ENCODE peak calls at places on chromosomes 1 and 21, in seven cellular contexts. One of them, this sample, is unnamed.

GRCh38 chr1:147591993-147592392 is 50.7 kb downstream of the BCL9 start:
- DNase-seq in neural progenitor cell: no peak
- DNase-seq in DND-41: no peak
- DNase-seq in activated naive CD8-positive, alpha-beta T cell treated with anti-CD3 and anti-CD28 coated beads, Interleukin-2, amount 10 ng/mL, durations not matched to agents 7 days and 5 days: no peak
- DNase-seq in EH: no peak
- DNase-seq in right cardiac atrium: no peak
- DNase-seq in endothelial cell: no peak
- DNase-seq in this sample: no peak

GRCh38 chr1:25064465-25065238 is 134.6 kb upstream of the RUNX3 start:
- DNase-seq in neural progenitor cell: no peak
- DNase-seq in DND-41: no peak
- DNase-seq in activated naive CD8-positive, alpha-beta T cell treated with anti-CD3 and anti-CD28 coated beads, Interleukin-2, amount 10 ng/mL, durations not matched to agents 7 days and 5 days: no peak
- DNase-seq in EH: no peak
- DNase-seq in right cardiac atrium: no peak
- DNase-seq in endothelial cell: no peak
- DNase-seq in this sample: no peak

GRCh38 chr1:152968248-152968647 is 2.2 kb upstream of the SPRR4 start:
- DNase-seq in neural progenitor cell: no peak
- DNase-seq in DND-41: no peak
- DNase-seq in activated naive CD8-positive, alpha-beta T cell treated with anti-CD3 and anti-CD28 coated beads, Interleukin-2, amount 10 ng/mL, durations not matched to agents 7 days and 5 days: no peak
- DNase-seq in EH: no peak
- DNase-seq in right cardiac atrium: no peak
- DNase-seq in endothelial cell: no peak
- DNase-seq in this sample: no peak

GRCh38 chr1:25204797-25205441 is 27.4 kb downstream of the SYF2 start:
- DNase-seq in neural progenitor cell: peak; percentile 70
- DNase-seq in DND-41: peak; percentile 16
- DNase-seq in activated naive CD8-positive, alpha-beta T cell treated with anti-CD3 and anti-CD28 coated beads, Interleukin-2, amount 10 ng/mL, durations not matched to agents 7 days and 5 days: peak; percentile 6
- DNase-seq in EH: peak; percentile 87
- DNase-seq in right cardiac atrium: no peak
- DNase-seq in endothelial cell: no peak
- DNase-seq in this sample: peak; percentile 66

GRCh38 chr1:99218999-99219398 is 45.3 kb upstream of the PLPPR4 start:
- DNase-seq in neural progenitor cell: no peak
- DNase-seq in DND-41: no peak
- DNase-seq in activated naive CD8-positive, alpha-beta T cell treated with anti-CD3 and anti-CD28 coated beads, Interleukin-2, amount 10 ng/mL, durations not matched to agents 7 days and 5 days: no peak
- DNase-seq in EH: no peak
- DNase-seq in right cardiac atrium: no peak
- DNase-seq in endothelial cell: no peak
- DNase-seq in this sample: no peak

GRCh38 chr1:147273409-147274307 is 31.2 kb downstream of the CHD1L start:
- DNase-seq in neural progenitor cell: peak; percentile 68
- DNase-seq in DND-41: peak; percentile 38
- DNase-seq in activated naive CD8-positive, alpha-beta T cell treated with anti-CD3 and anti-CD28 coated beads, Interleukin-2, amount 10 ng/mL, durations not matched to agents 7 days and 5 days: no peak
- DNase-seq in EH: peak; percentile 85
- DNase-seq in right cardiac atrium: no peak
- DNase-seq in endothelial cell: peak; percentile 17
- DNase-seq in this sample: peak; percentile 71

GRCh38 chr21:46621457-46622182 is 13.9 kb upstream of the PRMT2 start:
- DNase-seq in neural progenitor cell: peak; percentile 18
- DNase-seq in DND-41: no peak
- DNase-seq in activated naive CD8-positive, alpha-beta T cell treated with anti-CD3 and anti-CD28 coated beads, Interleukin-2, amount 10 ng/mL, durations not matched to agents 7 days and 5 days: no peak
- DNase-seq in EH: no peak
- DNase-seq in right cardiac atrium: no peak
- DNase-seq in endothelial cell: no peak
- DNase-seq in this sample: no peak

GRCh38 chr1:63537940-63538339 is 14.6 kb downstream of the EFCAB7 start:
- DNase-seq in neural progenitor cell: no peak
- DNase-seq in DND-41: no peak
- DNase-seq in activated naive CD8-positive, alpha-beta T cell treated with anti-CD3 and anti-CD28 coated beads, Interleukin-2, amount 10 ng/mL, durations not matched to agents 7 days and 5 days: no peak
- DNase-seq in EH: peak; percentile 9
- DNase-seq in right cardiac atrium: no peak
- DNase-seq in endothelial cell: no peak
- DNase-seq in this sample: no peak

GRCh38 chr1:203274603-203275381 is 30.5 kb upstream of the BTG2 start:
- DNase-seq in neural progenitor cell: no peak
- DNase-seq in DND-41: no peak
- DNase-seq in activated naive CD8-positive, alpha-beta T cell treated with anti-CD3 and anti-CD28 coated beads, Interleukin-2, amount 10 ng/mL, durations not matched to agents 7 days and 5 days: no peak
- DNase-seq in EH: no peak
- DNase-seq in right cardiac atrium: peak; percentile 57
- DNase-seq in endothelial cell: no peak
- DNase-seq in this sample: no peak

GRCh38 chr1:98278055-98278454 is 357.2 kb upstream of the DPYD start:
- DNase-seq in neural progenitor cell: peak; percentile 54
- DNase-seq in DND-41: no peak
- DNase-seq in activated naive CD8-positive, alpha-beta T cell treated with anti-CD3 and anti-CD28 coated beads, Interleukin-2, amount 10 ng/mL, durations not matched to agents 7 days and 5 days: no peak
- DNase-seq in EH: no peak
- DNase-seq in right cardiac atrium: no peak
- DNase-seq in endothelial cell: no peak
- DNase-seq in this sample: no peak

GRCh38 chr1:56550132-56550531 is 29.2 kb downstream of the PLPP3 start:
- DNase-seq in neural progenitor cell: peak; percentile 60
- DNase-seq in DND-41: no peak
- DNase-seq in activated naive CD8-positive, alpha-beta T cell treated with anti-CD3 and anti-CD28 coated beads, Interleukin-2, amount 10 ng/mL, durations not matched to agents 7 days and 5 days: no peak
- DNase-seq in EH: no peak
- DNase-seq in right cardiac atrium: no peak
- DNase-seq in endothelial cell: no peak
- DNase-seq in this sample: peak; percentile 73

GRCh38 chr1:96944743-96945142 is 223.2 kb downstream of the PTBP2 start:
- DNase-seq in neural progenitor cell: no peak
- DNase-seq in DND-41: no peak
- DNase-seq in activated naive CD8-positive, alpha-beta T cell treated with anti-CD3 and anti-CD28 coated beads, Interleukin-2, amount 10 ng/mL, durations not matched to agents 7 days and 5 days: no peak
- DNase-seq in EH: no peak
- DNase-seq in right cardiac atrium: no peak
- DNase-seq in endothelial cell: no peak
- DNase-seq in this sample: no peak

GRCh38 chr1:9439074-9439761 is 100.0 kb upstream of the SLC25A33 start:
- DNase-seq in neural progenitor cell: no peak
- DNase-seq in DND-41: no peak
- DNase-seq in activated naive CD8-positive, alpha-beta T cell treated with anti-CD3 and anti-CD28 coated beads, Interleukin-2, amount 10 ng/mL, durations not matched to agents 7 days and 5 days: no peak
- DNase-seq in EH: no peak
- DNase-seq in right cardiac atrium: no peak
- DNase-seq in endothelial cell: no peak
- DNase-seq in this sample: no peak

GRCh38 chr1:11594222-11594621 is 60.0 kb downstream of the FBXO2 start:
- DNase-seq in neural progenitor cell: peak; percentile 74
- DNase-seq in DND-41: no peak
- DNase-seq in activated naive CD8-positive, alpha-beta T cell treated with anti-CD3 and anti-CD28 coated beads, Interleukin-2, amount 10 ng/mL, durations not matched to agents 7 days and 5 days: no peak
- DNase-seq in EH: peak; percentile 61
- DNase-seq in right cardiac atrium: no peak
- DNase-seq in endothelial cell: peak; percentile 64
- DNase-seq in this sample: peak; percentile 77

GRCh38 chr21:42992943-42993712 is 18.8 kb downstream of the PKNOX1 start:
- DNase-seq in neural progenitor cell: no peak
- DNase-seq in DND-41: no peak
- DNase-seq in activated naive CD8-positive, alpha-beta T cell treated with anti-CD3 and anti-CD28 coated beads, Interleukin-2, amount 10 ng/mL, durations not matched to agents 7 days and 5 days: no peak
- DNase-seq in EH: no peak
- DNase-seq in right cardiac atrium: no peak
- DNase-seq in endothelial cell: no peak
- DNase-seq in this sample: no peak

GRCh38 chr1:154759196-154759595 is 110.9 kb downstream of the KCNN3 start:
- DNase-seq in neural progenitor cell: no peak
- DNase-seq in DND-41: no peak
- DNase-seq in activated naive CD8-positive, alpha-beta T cell treated with anti-CD3 and anti-CD28 coated beads, Interleukin-2, amount 10 ng/mL, durations not matched to agents 7 days and 5 days: no peak
- DNase-seq in EH: no peak
- DNase-seq in right cardiac atrium: no peak
- DNase-seq in endothelial cell: no peak
- DNase-seq in this sample: no peak

GRCh38 chr1:44792736-44793502 is 4.9 kb upstream of the BEST4 start:
- DNase-seq in neural progenitor cell: no peak
- DNase-seq in DND-41: no peak
- DNase-seq in activated naive CD8-positive, alpha-beta T cell treated with anti-CD3 and anti-CD28 coated beads, Interleukin-2, amount 10 ng/mL, durations not matched to agents 7 days and 5 days: peak; percentile 24
- DNase-seq in EH: no peak
- DNase-seq in right cardiac atrium: peak; percentile 25
- DNase-seq in endothelial cell: no peak
- DNase-seq in this sample: no peak

GRCh38 chr1:42947965-42948732 is 10.5 kb downstream of the SLC2A1 start:
- DNase-seq in neural progenitor cell: no peak
- DNase-seq in DND-41: no peak
- DNase-seq in activated naive CD8-positive, alpha-beta T cell treated with anti-CD3 and anti-CD28 coated beads, Interleukin-2, amount 10 ng/mL, durations not matched to agents 7 days and 5 days: no peak
- DNase-seq in EH: no peak
- DNase-seq in right cardiac atrium: no peak
- DNase-seq in endothelial cell: no peak
- DNase-seq in this sample: no peak

GRCh38 chr1:186212574-186213224 is 162.4 kb downstream of the TPR start:
- DNase-seq in neural progenitor cell: peak; percentile 88
- DNase-seq in DND-41: peak; percentile 43
- DNase-seq in activated naive CD8-positive, alpha-beta T cell treated with anti-CD3 and anti-CD28 coated beads, Interleukin-2, amount 10 ng/mL, durations not matched to agents 7 days and 5 days: no peak
- DNase-seq in EH: peak; percentile 92
- DNase-seq in right cardiac atrium: no peak
- DNase-seq in endothelial cell: peak; percentile 49
- DNase-seq in this sample: peak; percentile 72

GRCh38 chr1:7680791-7681165 is 90.3 kb upstream of the VAMP3 start:
- DNase-seq in neural progenitor cell: peak; percentile 81
- DNase-seq in DND-41: no peak
- DNase-seq in activated naive CD8-positive, alpha-beta T cell treated with anti-CD3 and anti-CD28 coated beads, Interleukin-2, amount 10 ng/mL, durations not matched to agents 7 days and 5 days: no peak
- DNase-seq in EH: no peak
- DNase-seq in right cardiac atrium: peak; percentile 61
- DNase-seq in endothelial cell: no peak
- DNase-seq in this sample: peak; percentile 73

GRCh38 chr21:41953249-41953830 is 478 bp downstream of the C2CD2 start:
- DNase-seq in neural progenitor cell: peak; percentile 55
- DNase-seq in DND-41: no peak
- DNase-seq in activated naive CD8-positive, alpha-beta T cell treated with anti-CD3 and anti-CD28 coated beads, Interleukin-2, amount 10 ng/mL, durations not matched to agents 7 days and 5 days: no peak
- DNase-seq in EH: peak; percentile 35
- DNase-seq in right cardiac atrium: peak; percentile 76
- DNase-seq in endothelial cell: peak; percentile 40
- DNase-seq in this sample: peak; percentile 63